ENCODE peak calls at places on chromosomes 6 and 20, in seven cellular contexts. M is cardiac muscle cell, P is tibial artery, W is GM10248, H is PC-9, A is MCF 10A, K is IMR-90. Y is an unnamed sample.

GRCh38 chr6:89023591-89024441 is 56.7 kb upstream of the PNRC1 start:
- DNase-seq in M (peak), P (no peak), W (no peak), H (no peak), A (peak), K (no peak), Y (no peak)

GRCh38 chr6:5471044-5471443 is 209.7 kb downstream of the FARS2 start:
- DNase-seq in M (peak), P (no peak), W (peak), H (no peak), A (peak), K (peak), Y (no peak)

GRCh38 chr20:41173161-41173721 is 35.9 kb downstream of the PLCG1 start:
- DNase-seq in M (peak), P (peak), W (peak), H (peak), A (peak), K (peak), Y (peak)

GRCh38 chr6:116405147-116405546 is 34.4 kb downstream of the DSE start:
- DNase-seq in M (no peak), P (no peak), W (peak), H (no peak), A (no peak), K (peak), Y (no peak)

GRCh38 chr6:162906479-162906878 is 178.7 kb downstream of the PACRG start:
- DNase-seq in M (no peak), P (no peak), W (no peak), H (no peak), A (no peak), K (no peak), Y (no peak)

GRCh38 chr20:41133709-41134361 is 3.5 kb upstream of the PLCG1 start:
- DNase-seq in M (no peak), P (peak), W (peak), H (no peak), A (peak), K (peak), Y (no peak)

GRCh38 chr6:99151634-99152344 is 197.7 kb downstream of the FAXC start:
- DNase-seq in M (peak), P (no peak), W (peak), H (no peak), A (peak), K (peak), Y (no peak)

GRCh38 chr6:39706819-39707218 is 18.4 kb downstream of the KIF6 start:
- DNase-seq in M (no peak), P (no peak), W (no peak), H (no peak), A (no peak), K (no peak), Y (no peak)

GRCh38 chr6:15441215-15441868 is 195.5 kb downstream of the JARID2 start:
- DNase-seq in M (peak), P (no peak), W (peak), H (peak), A (peak), K (peak), Y (no peak)

GRCh38 chr6:37731888-37732287 is 34.2 kb upstream of the MDGA1 start:
- DNase-seq in M (no peak), P (no peak), W (peak), H (no peak), A (no peak), K (no peak), Y (no peak)

GRCh38 chr6:41193884-41194283 is 7.1 kb downstream of the TREML2 start:
- DNase-seq in M (no peak), P (no peak), W (no peak), H (no peak), A (no peak), K (no peak), Y (no peak)

GRCh38 chr6:136230219-136230980 is 19.7 kb downstream of the MTFR2 start:
- DNase-seq in M (no peak), P (no peak), W (no peak), H (no peak), A (no peak), K (peak), Y (no peak)

GRCh38 chr20:58112017-58112781 is 116.3 kb downstream of the ANKRD60 start:
- DNase-seq in M (peak), P (no peak), W (no peak), H (peak), A (peak), K (peak), Y (peak)

GRCh38 chr20:44863661-44864060 is 21.8 kb upstream of the YWHAB start:
- DNase-seq in M (peak), P (no peak), W (no peak), H (no peak), A (no peak), K (no peak), Y (no peak)

GRCh38 chr20:20594171-20594530 is 118.3 kb downstream of the RALGAPA2 start:
- DNase-seq in M (peak), P (no peak), W (peak), H (no peak), A (peak), K (peak), Y (no peak)

GRCh38 chr20:35131953-35132352 is 15.2 kb downstream of the EDEM2 start:
- DNase-seq in M (no peak), P (no peak), W (no peak), H (no peak), A (no peak), K (no peak), Y (no peak)

GRCh38 chr6:164396071-164397047 is 913.0 kb downstream of the C6orf118 start:
- DNase-seq in M (peak), P (no peak), W (no peak), H (no peak), A (peak), K (no peak), Y (no peak)

GRCh38 chr20:53804920-53805894 is 211.6 kb upstream of the ZNF217 start:
- DNase-seq in M (no peak), P (no peak), W (no peak), H (no peak), A (peak), K (no peak), Y (no peak)

GRCh38 chr6:127794405-127794804 is 106.5 kb downstream of the THEMIS start:
- DNase-seq in M (no peak), P (no peak), W (no peak), H (no peak), A (no peak), K (no peak), Y (no peak)

GRCh38 chr6:142408409-142408808 is 106.6 kb downstream of the ADGRG6 start:
- DNase-seq in M (no peak), P (no peak), W (no peak), H (no peak), A (no peak), K (no peak), Y (no peak)

GRCh38 chr6:64224819-64225218 is 589.2 kb downstream of the PHF3 start:
- DNase-seq in M (peak), P (no peak), W (no peak), H (no peak), A (peak), K (peak), Y (no peak)

GRCh38 chr6:167811040-167811439 is 15.7 kb upstream of the AFDN start:
- DNase-seq in M (no peak), P (no peak), W (no peak), H (no peak), A (no peak), K (no peak), Y (no peak)

GRCh38 chr6:28940859-28941680 is 17.3 kb upstream of the TRIM27 start:
- DNase-seq in M (peak), P (peak), W (peak), H (peak), A (peak), K (peak), Y (peak)

DNA sequence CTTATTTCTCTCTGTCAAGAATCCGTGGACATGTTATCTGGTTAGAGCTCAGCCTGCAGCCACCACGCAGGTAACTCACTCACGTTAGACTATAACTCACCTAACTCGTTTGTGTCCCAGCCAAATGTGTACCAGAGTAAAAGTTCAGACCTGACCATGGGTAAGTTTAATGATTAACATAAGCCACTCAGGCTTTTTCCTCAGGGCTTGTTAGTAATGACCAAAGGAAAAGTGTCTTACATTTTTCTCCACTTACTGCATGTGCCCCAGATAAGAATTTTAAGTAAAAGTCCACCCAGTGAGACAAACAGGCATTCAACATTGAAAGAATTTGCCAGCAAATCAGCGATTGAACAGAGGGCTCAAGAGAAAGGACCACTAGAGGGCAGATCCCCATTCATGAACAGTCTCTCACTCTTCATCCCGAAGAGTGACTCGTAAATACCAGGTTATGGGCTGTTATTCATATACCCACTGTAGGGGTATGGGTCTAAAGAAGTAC is at the start of gene PKHD1:
- DNase-seq in M (peak), P (no peak), W (peak), H (no peak), A (peak), K (peak), Y (no peak)
- TF ChIP-seq CTCF in M (no peak), P (no peak), W (peak), H (peak), A (no peak), K (peak), Y (no peak)

DNA sequence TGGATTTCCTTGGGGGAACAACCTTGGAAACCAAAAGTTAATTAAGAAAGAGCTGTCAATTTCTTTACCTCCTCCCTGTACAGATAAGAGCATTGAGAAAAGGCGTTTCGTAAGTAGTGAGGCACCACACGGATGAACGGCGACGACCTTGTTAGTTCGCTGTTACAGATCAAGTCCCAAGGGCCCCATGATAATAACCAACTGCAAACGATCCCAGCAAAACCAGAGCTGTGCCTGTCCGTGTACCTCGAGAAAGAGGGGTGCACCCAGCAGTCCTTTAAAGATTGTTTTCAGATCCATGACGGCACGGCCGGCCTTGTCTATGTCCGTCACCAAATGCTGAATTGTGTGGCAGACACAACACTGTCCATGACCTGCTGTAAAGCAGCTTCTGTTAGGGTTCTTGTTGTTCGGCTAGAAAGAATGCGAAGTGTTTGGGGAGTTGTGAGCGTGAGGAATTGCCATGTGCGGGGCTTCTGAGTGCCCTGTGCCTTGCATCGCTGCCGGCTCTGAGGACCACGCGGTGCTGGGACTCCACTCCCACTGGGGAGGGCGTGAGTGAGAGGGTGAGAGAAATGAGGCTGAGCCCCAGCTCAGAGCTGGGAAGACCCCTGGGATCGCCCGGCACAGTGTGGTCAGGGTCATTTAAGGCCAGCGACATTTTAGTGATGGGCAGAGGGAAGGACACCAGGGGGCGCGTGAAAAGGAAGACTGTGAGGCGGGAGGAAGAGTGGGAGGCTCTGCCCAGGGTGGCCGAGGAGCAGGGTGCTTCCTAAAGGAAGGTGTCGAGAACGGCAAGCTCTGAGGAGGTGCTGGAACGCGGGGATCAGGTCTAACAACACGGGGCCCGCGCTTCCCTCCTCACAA is 136.8 kb upstream of the RPS6KA2 start:
- DNase-seq in M (no peak), P (peak), W (no peak), H (no peak), A (no peak), K (no peak), Y (peak)
- TF ChIP-seq CTCF in M (no peak), P (no peak), W (no peak), H (no peak), A (no peak), K (no peak), Y (no peak)

GRCh38 chr6:129567374-129567773 is 142.6 kb downstream of the ARHGAP18 start:
- DNase-seq in M (peak), P (no peak), W (no peak), H (no peak), A (peak), K (no peak), Y (no peak)
- TF ChIP-seq CTCF in M (peak), P (peak), W (peak), H (peak), A (peak), K (peak), Y (no peak)

GRCh38 chr6:3163248-3163594 is 5.9 kb upstream of the TUBB2A start:
- DNase-seq in M (no peak), P (no peak), W (no peak), H (no peak), A (peak), K (no peak), Y (no peak)
- TF ChIP-seq CTCF in M (no peak), P (no peak), W (no peak), H (no peak), A (no peak), K (no peak), Y (no peak)

GRCh38 chr20:51802170-51802745 is at the start of gene SALL4:
- DNase-seq in M (peak), P (no peak), W (no peak), H (no peak), A (no peak), K (no peak), Y (no peak)
- TF ChIP-seq CTCF in M (no peak), P (no peak), W (no peak), H (no peak), A (no peak), K (no peak), Y (no peak)